ENCODE peak calls at places on chromosome 21, in nine cellular contexts. V is CD4-positive, CD25-positive, alpha-beta regulatory T cell; M is brain microvascular endothelial cell; Y is CD4-positive, alpha-beta memory T cell; C is stomach; L is upper lobe of right lung; O is adipocyte; F is kidney; S is neuronal stem cell. H is an unnamed sample.

GRCh38 chr21:36542312-36543101 is 62.6 kb upstream of the CLDN14 start:
- DNase-seq in C (peak; percentile 47), O (no peak), V (no peak), S (no peak), M (no peak), L (no peak), F (no peak), Y (no peak), H (no peak)

GRCh38 chr21:38284221-38284620 is 27.4 kb downstream of the KCNJ15 start:
- DNase-seq in L (no peak), M (no peak), Y (no peak), S (no peak), V (no peak), C (no peak), O (no peak), F (no peak), H (no peak)

GRCh38 chr21:28089599-28090421 is 902.9 kb downstream of the LTN1 start:
- DNase-seq in M (no peak), S (no peak), O (no peak), Y (no peak), F (no peak), V (no peak), C (no peak), L (no peak), H (no peak)

GRCh38 chr21:32413697-32414578 is 1.4 kb downstream of the EVA1C start:
- DNase-seq in F (no peak), C (no peak), Y (no peak), M (no peak), V (no peak), L (peak; percentile 81), O (peak; percentile 75), S (no peak), H (peak; percentile 61)

GRCh38 chr21:40047211-40047610 is 180.0 kb downstream of the PCP4 start:
- DNase-seq in F (no peak), C (no peak), O (peak; percentile 34), M (no peak), S (no peak), L (no peak), V (no peak), Y (no peak), H (no peak)

GRCh38 chr21:22885079-22885478 is 1886.9 kb downstream of the NCAM2 start:
- DNase-seq in O (no peak), F (no peak), M (no peak), Y (no peak), L (no peak), C (no peak), V (no peak), S (no peak), H (no peak)

GRCh38 chr21:35366348-35367085 is 317.4 kb upstream of the RUNX1 start:
- DNase-seq in O (peak; percentile 95), M (peak; percentile 46), C (no peak), F (no peak), S (no peak), L (no peak), Y (no peak), V (no peak), H (peak; percentile 66)

GRCh38 chr21:44854664-44855446 is 18.6 kb downstream of the PTTG1IP start:
- DNase-seq in F (peak; percentile 67), V (no peak), S (no peak), Y (no peak), C (no peak), O (no peak), L (peak; percentile 60), M (no peak), H (no peak)

GRCh38 chr21:23949493-23949892 is 1657.8 kb downstream of the MRPL39 start:
- DNase-seq in S (no peak), M (no peak), O (no peak), Y (no peak), L (no peak), F (no peak), C (no peak), V (no peak), H (no peak)

GRCh38 chr21:27796106-27796505 is 829.2 kb upstream of the ADAMTS5 start:
- DNase-seq in F (no peak), L (no peak), V (no peak), Y (no peak), M (no peak), O (peak; percentile 86), S (peak; percentile 1), C (no peak), H (peak; percentile 44)

GRCh38 chr21:38945536-38946245 is 140.0 kb downstream of the ETS2 start:
- DNase-seq in O (no peak), C (no peak), L (no peak), Y (no peak), M (peak; percentile 75), F (no peak), V (no peak), S (peak; percentile 71), H (peak; percentile 30)

GRCh38 chr21:41369105-41369914 is 7.5 kb downstream of the MX2 start:
- DNase-seq in L (peak; percentile 63), O (peak; percentile 10), F (no peak), S (peak; percentile 56), V (peak; percentile 51), M (no peak), C (no peak), Y (peak; percentile 22), H (no peak)

GRCh38 chr21:25953659-25954058 is 216.9 kb downstream of the APP start:
- DNase-seq in L (no peak), Y (no peak), M (no peak), V (no peak), O (no peak), S (no peak), C (no peak), F (no peak), H (no peak)

GRCh38 chr21:25955646-25956045 is 214.9 kb downstream of the APP start:
- DNase-seq in M (no peak), S (no peak), L (no peak), V (no peak), C (no peak), Y (no peak), F (no peak), O (no peak), H (no peak)

GRCh38 chr21:25960423-25960822 is 210.1 kb downstream of the APP start:
- DNase-seq in S (peak; percentile 11), C (no peak), O (no peak), L (no peak), V (no peak), Y (no peak), F (no peak), M (no peak), H (no peak)

GRCh38 chr21:25961042-25961441 is 209.5 kb downstream of the APP start:
- DNase-seq in S (no peak), Y (no peak), L (no peak), C (no peak), O (no peak), V (no peak), M (no peak), F (no peak), H (no peak)

DNA sequence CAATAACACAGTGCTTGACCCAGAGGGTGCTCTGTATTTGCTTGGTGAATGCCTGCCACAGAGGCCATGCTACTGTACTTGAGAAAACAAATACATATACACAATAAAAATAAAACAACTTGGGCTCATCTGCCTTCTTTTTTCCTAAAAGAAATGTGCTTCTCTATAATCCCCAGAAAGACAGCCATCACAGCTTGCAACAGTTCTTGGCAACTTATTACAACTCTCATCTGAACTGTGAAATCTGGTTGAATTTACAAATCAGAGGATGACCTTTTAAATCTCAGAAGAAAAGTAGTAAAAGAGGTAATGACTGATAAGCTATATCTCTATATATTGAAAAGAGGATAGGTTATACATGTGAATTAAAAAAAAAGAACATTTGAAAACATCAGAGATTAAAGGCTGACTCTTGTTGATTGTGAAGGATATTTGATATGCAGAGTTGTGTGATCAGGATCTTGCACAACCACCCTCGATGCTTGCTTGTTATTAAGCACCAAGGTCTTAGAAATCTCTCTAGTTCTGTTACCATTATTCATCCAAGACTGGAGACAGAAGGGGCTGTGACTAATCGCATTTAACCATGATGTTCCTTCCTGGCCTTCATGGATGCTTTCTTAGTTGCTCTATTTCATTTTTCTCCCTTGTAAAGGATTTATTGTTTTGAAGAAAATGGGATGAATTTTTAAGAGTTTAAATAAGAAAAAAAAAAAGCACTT is 213.4 kb downstream of the APP start:
- DNase-seq in F (no peak), Y (no peak), V (no peak), L (no peak), C (no peak), S (no peak), M (peak; percentile 71), O (peak; percentile 86), H (peak; percentile 77)
- H3K36me3 ChIP-seq in F (peaks cover 9% of the 10 kb centered on the region), Y (no peaks in the 10 kb centered on the region), V (no peaks in the 10 kb centered on the region), L (peaks cover 18% of the 10 kb centered on the region), C (peaks cover 40% of the 10 kb centered on the region), S (peaks cover 75% of the 10 kb centered on the region), M (peaks cover 5% of the 10 kb centered on the region), O (peaks cover 7% of the 10 kb centered on the region), H (peaks cover 6% of the 10 kb centered on the region)

DNA sequence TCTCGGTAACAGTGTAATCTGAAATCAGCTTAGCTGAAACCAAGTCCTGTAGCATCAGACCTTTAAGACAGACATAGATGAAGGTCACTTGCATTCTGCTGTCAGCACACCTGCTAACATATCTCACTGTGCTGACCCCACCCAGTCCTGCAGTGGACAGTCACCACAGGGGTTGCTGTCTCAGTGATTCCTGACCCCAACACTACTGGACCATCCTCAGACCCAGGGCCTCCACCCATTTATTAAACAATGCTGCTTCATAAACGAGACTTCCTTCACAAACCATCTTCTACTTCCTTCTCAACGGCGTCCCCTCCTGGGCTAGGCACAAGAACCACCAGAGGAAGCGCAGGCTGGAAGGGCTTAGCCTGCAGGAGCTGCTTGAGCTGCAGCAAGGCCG is 17.8 kb upstream of the LSS start:
- DNase-seq in O (no peak), V (no peak), Y (no peak), M (no peak), S (no peak), F (no peak), L (no peak), C (no peak), H (no peak)
- H3K36me3 ChIP-seq in O (peaks cover 96% of the 10 kb centered on the region), V (peaks cover 85% of the 10 kb centered on the region), Y (peaks cover 52% of the 10 kb centered on the region), M (peaks cover 68% of the 10 kb centered on the region), S (peaks cover 97% of the 10 kb centered on the region), F (peaks cover 72% of the 10 kb centered on the region), L (peaks cover 99% of the 10 kb centered on the region), C (peaks cover 100% of the 10 kb centered on the region), H (peaks cover 49% of the 10 kb centered on the region)

DNA sequence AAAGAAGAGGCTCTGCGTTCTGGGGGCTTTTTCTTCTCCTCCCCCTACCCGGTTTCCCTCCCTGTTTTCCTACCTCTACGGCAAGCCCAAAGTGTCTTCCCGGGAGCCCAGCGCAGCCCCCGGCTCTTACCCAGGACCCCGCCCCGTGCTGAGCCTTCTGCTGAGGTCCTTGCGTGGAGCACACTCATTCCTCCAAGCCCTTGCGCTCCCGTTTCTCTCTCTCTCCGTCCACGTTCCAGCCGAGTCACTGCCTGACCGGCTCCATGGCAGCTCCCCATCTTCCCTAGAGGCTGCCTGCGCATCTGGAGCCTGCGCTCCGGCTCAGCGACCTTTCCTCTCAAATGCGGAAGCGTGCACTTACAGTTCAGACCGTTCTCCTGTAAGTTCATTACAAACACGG is 24.9 kb upstream of the PDXK start:
- DNase-seq in C (no peak), Y (no peak), L (peak; percentile 60), V (no peak), S (no peak), F (peak; percentile 42), M (no peak), O (no peak), H (no peak)
- H3K36me3 ChIP-seq in C (peaks cover 73% of the 10 kb centered on the region), Y (peaks cover 35% of the 10 kb centered on the region), L (peaks cover 48% of the 10 kb centered on the region), V (peaks cover 64% of the 10 kb centered on the region), S (peaks cover 84% of the 10 kb centered on the region), F (peaks cover 29% of the 10 kb centered on the region), M (peaks cover 52% of the 10 kb centered on the region), O (peaks cover 79% of the 10 kb centered on the region), H (peaks cover 12% of the 10 kb centered on the region)

DNA sequence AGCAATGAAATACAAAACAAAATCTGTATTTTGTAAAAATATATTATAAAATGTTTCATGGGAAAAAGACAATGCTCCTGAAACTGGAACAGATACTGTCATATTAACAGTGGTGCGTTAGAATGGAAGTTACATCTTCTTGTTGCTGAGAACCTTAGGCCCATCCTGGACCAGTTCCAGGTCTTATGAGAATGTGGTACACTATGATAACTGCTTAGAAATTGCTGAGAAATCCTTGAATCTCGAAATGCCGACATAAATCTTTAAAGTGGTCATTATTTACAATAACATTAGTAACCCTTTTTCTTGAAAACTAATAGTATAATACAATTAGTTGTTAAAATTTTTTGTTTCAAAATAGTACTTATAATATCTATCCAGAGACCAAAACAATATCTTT is 747.9 kb upstream of the NCAM2 start:
- DNase-seq in F (no peak), V (no peak), M (no peak), S (no peak), L (no peak), Y (no peak), O (no peak), C (no peak), H (no peak)
- H3K36me3 ChIP-seq in F (no peaks in the 10 kb centered on the region), V (no peaks in the 10 kb centered on the region), M (no peaks in the 10 kb centered on the region), S (no peaks in the 10 kb centered on the region), L (no peaks in the 10 kb centered on the region), Y (no peaks in the 10 kb centered on the region), O (no peaks in the 10 kb centered on the region), C (no peaks in the 10 kb centered on the region), H (no peaks in the 10 kb centered on the region)

H was measured in astrocyte.